ENCODE peak calls at places on chromosomes 7 and 10, in seven cellular contexts. I, Y, U, D, P, X and F are unnamed samples.

GRCh38 chr10:24821986-24822385 is 98.3 kb upstream of the ARHGAP21 start:
- DNase-seq in I (no peak), Y (no peak), U (peak), D (no peak), P (peak), X (peak), F (no peak)

GRCh38 chr7:418636-419280 is 100.9 kb downstream of the PDGFA start:
- DNase-seq in I (peak), Y (no peak), U (no peak), D (no peak), P (no peak), X (no peak), F (no peak)

GRCh38 chr10:123666318-123667291 is at the start of gene GPR26:
- DNase-seq in I (no peak), Y (peak), U (no peak), D (no peak), P (no peak), X (no peak), F (no peak)

GRCh38 chr10:97572214-97572989 is at the start of gene ANKRD2:
- DNase-seq in I (peak), Y (peak), U (peak), D (peak), P (peak), X (peak), F (no peak)

GRCh38 chr10:95183451-95184230 is 10.4 kb upstream of the ACSM6 start:
- DNase-seq in I (peak), Y (peak), U (no peak), D (peak), P (peak), X (no peak), F (no peak)

GRCh38 chr7:73844848-73845460 is 2.6 kb upstream of the METTL27 start:
- DNase-seq in I (no peak), Y (no peak), U (no peak), D (no peak), P (no peak), X (no peak), F (no peak)

GRCh38 chr7:27863866-27864265 is 123.9 kb downstream of the TAX1BP1 start:
- DNase-seq in I (no peak), Y (no peak), U (no peak), D (no peak), P (no peak), X (no peak), F (no peak)

GRCh38 chr7:55425141-55425752 is 60.1 kb downstream of the LANCL2 start:
- DNase-seq in I (no peak), Y (no peak), U (no peak), D (no peak), P (no peak), X (no peak), F (no peak)

GRCh38 chr7:111867348-111867931 is 305.1 kb upstream of the IMMP2L start:
- DNase-seq in I (no peak), Y (no peak), U (no peak), D (no peak), P (no peak), X (no peak), F (no peak)

GRCh38 chr10:6778992-6779701 is 199.1 kb upstream of the PRKCQ start:
- DNase-seq in I (no peak), Y (no peak), U (no peak), D (no peak), P (peak), X (no peak), F (no peak)

GRCh38 chr10:23065549-23065948 is 29.8 kb upstream of the MSRB2 start:
- DNase-seq in I (peak), Y (no peak), U (no peak), D (no peak), P (no peak), X (peak), F (no peak)

GRCh38 chr7:157010588-157011332 is at the start of gene MNX1:
- DNase-seq in I (no peak), Y (peak), U (no peak), D (peak), P (peak), X (peak), F (no peak)

GRCh38 chr7:157493776-157494175 is 157.0 kb downstream of the DNAJB6 start:
- DNase-seq in I (peak), Y (no peak), U (no peak), D (no peak), P (no peak), X (no peak), F (no peak)

GRCh38 chr10:105770813-105771212 is 1129.7 kb downstream of the SORCS3 start:
- DNase-seq in I (no peak), Y (no peak), U (no peak), D (no peak), P (no peak), X (no peak), F (no peak)

GRCh38 chr10:100894589-100895294 is 18.0 kb upstream of the SLF2 start:
- DNase-seq in I (no peak), Y (no peak), U (no peak), D (no peak), P (no peak), X (no peak), F (no peak)

GRCh38 chr10:59360605-59361515 is 1.5 kb downstream of the FAM13C start:
- DNase-seq in I (no peak), Y (no peak), U (no peak), D (no peak), P (no peak), X (no peak), F (no peak)

GRCh38 chr10:983951-984705 is 4.1 kb upstream of the GTPBP4 start:
- DNase-seq in I (no peak), Y (no peak), U (no peak), D (no peak), P (no peak), X (peak), F (no peak)
- TF ChIP-seq POLR2AphosphoS5 in I (no peak), Y (no peak), U (no peak), D (no peak), P (no peak), X (no peak), F (no peak)

DNA sequence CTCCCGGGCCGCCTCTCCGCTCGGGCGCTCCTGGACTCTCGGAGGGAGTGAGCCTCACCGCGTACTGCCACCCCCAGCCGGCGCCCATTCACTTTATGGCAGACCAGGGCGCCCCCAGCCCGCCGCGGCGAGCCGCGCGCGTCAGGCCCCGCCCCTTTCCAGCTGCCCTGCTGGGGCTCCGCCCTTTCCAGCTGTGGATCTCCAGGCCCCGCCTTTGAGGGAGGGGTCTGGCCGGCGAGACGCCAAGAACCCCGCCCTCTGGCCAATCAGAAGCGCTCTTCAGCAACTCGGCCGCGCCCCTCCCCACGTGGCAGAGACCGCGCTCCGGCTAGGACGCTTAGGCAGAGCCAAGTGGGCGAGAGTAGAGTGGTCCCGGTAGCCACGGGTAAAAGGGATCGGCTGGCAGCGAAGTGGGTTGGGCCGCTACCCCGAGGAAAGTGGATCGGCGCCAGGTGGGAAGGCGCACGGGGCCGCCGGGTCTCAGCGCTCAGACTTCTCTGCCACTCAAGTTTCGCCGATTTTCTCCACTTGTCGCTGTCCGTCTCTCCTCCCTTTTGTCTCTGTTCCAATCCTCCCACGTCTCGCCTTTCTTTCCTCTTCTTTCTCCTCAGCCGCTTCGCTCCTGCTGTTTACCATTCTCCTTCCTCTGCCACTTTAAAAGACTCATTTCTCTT is at the start of gene PITX3:
- DNase-seq in I (peak), Y (peak), U (peak), D (peak), P (peak), X (peak), F (no peak)
- H3K27ac ChIP-seq in I (no peak), Y (no peak), U (peak), D (peak), P (no peak), X (no peak), F (no peak)

GRCh38 chr7:128116740-128117139 is 85.5 kb upstream of the LRRC4 start:
- DNase-seq in I (peak), Y (no peak), U (no peak), D (no peak), P (no peak), X (peak), F (no peak)
- TF ChIP-seq POLR2AphosphoS5 in I (no peak), Y (no peak), U (no peak), D (no peak), P (no peak), X (no peak), F (no peak)

GRCh38 chr7:5670173-5670933 is 111.1 kb downstream of the RNF216 start:
- DNase-seq in I (no peak), Y (no peak), U (no peak), D (no peak), P (no peak), X (peak), F (no peak)

GRCh38 chr7:5677538-5678294 is 103.7 kb downstream of the RNF216 start:
- DNase-seq in I (peak), Y (peak), U (no peak), D (peak), P (peak), X (peak), F (no peak)

GRCh38 chr7:5671053-5671452 is 110.4 kb downstream of the RNF216 start:
- DNase-seq in I (no peak), Y (no peak), U (no peak), D (no peak), P (no peak), X (no peak), F (no peak)

GRCh38 chr7:5672468-5672867 is 109.0 kb downstream of the RNF216 start:
- DNase-seq in I (no peak), Y (no peak), U (no peak), D (no peak), P (no peak), X (no peak), F (no peak)

DNA sequence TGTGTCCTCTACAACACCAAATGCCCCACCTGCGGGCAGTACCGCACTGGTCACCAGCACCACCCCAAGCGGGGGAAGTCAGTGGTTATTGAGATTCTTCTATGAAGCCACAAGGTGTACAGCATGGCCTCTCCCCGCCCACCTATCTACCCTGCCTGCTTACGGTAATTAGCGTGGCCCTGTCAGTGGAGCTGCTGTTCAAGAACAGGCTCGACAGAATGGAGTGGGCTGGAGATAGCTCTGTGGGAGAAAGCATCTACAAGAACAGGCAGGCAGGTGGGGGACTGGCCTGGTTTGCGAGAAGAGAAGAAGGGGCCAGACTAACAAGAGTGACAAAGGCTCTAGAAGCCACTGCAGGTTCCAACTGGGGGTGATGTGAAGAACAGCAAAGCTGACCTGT is 108.3 kb downstream of the RNF216 start:
- DNase-seq in I (no peak), Y (no peak), U (no peak), D (no peak), P (no peak), X (no peak), F (no peak)
- H3K27ac ChIP-seq in I (peak), Y (no peak), U (no peak), D (no peak), P (no peak), X (no peak), F (no peak)

GRCh38 chr7:102875700-102876192 is 37.1 kb upstream of the LRRC17 start:
- DNase-seq in I (no peak), Y (no peak), U (peak), D (peak), P (peak), X (peak), F (no peak)
- TF ChIP-seq POLR2AphosphoS5 in I (no peak), Y (no peak), U (no peak), D (no peak), P (peak), X (no peak), F (no peak)